ENCODE peak calls at places on chromosomes 5 and 9, in four cellular contexts. Q is stomach, V is ovary, K is A549. H is an unnamed sample.

GRCh38 chr5:163163858-163164257 is 273.5 kb upstream of the CCNG1 start:
- DNase-seq in V (no peak), Q (no peak), K (no peak), H (no peak)

GRCh38 chr9:112003538-112003937 is 106.9 kb downstream of the UGCG start:
- DNase-seq in V (no peak), Q (no peak), K (no peak), H (no peak)

GRCh38 chr9:120886490-120886967 is 9.5 kb upstream of the PHF19 start:
- DNase-seq in K (no peak), Q (no peak), V (no peak), H (no peak)

GRCh38 chr5:127295454-127295853 is 4.9 kb downstream of the MEGF10 start:
- DNase-seq in K (no peak), V (no peak), Q (no peak), H (no peak)

GRCh38 chr5:40790947-40791593 is 7.1 kb downstream of the PRKAA1 start:
- DNase-seq in Q (no peak), V (no peak), K (no peak), H (no peak)

GRCh38 chr9:97594414-97594921 is 38.7 kb downstream of the TSTD2 start:
- DNase-seq in V (no peak), K (no peak), Q (no peak), H (no peak)

GRCh38 chr9:3888496-3888858 is 362.7 kb upstream of the RFX3 start:
- DNase-seq in Q (no peak), K (no peak), V (no peak), H (no peak)

GRCh38 chr5:138685052-138685755 is 68.0 kb upstream of the CTNNA1 start:
- DNase-seq in Q (no peak), K (no peak), V (no peak), H (no peak)

GRCh38 chr9:127360829-127361228 is 36.1 kb upstream of the SLC2A8 start:
- DNase-seq in K (peak), V (no peak), Q (peak), H (no peak)

GRCh38 chr9:121921444-121921843 is 171.7 kb downstream of the TTLL11 start:
- DNase-seq in Q (no peak), K (no peak), V (no peak), H (no peak)

GRCh38 chr5:150158170-150158949 is 2.7 kb upstream of the PDGFRB start:
- DNase-seq in V (no peak), K (no peak), Q (no peak), H (no peak)

GRCh38 chr5:180802325-180803180 is at the start of gene MGAT1:
- DNase-seq in Q (peak), V (peak), K (peak), H (peak)

GRCh38 chr5:6584727-6585126 is 48.1 kb downstream of the NSUN2 start:
- DNase-seq in V (no peak), K (no peak), Q (no peak), H (no peak)

GRCh38 chr5:57094753-57095683 is 78.8 kb upstream of the GPBP1 start:
- DNase-seq in K (no peak), V (no peak), Q (peak), H (no peak)

GRCh38 chr5:74956278-74956677 is 90.1 kb upstream of the FAM169A start:
- DNase-seq in V (no peak), K (no peak), Q (no peak), H (no peak)

GRCh38 chr5:74954919-74955318 is 88.7 kb upstream of the FAM169A start:
- DNase-seq in Q (no peak), K (no peak), V (no peak), H (no peak)

GRCh38 chr5:74953601-74953960 is 87.4 kb upstream of the FAM169A start:
- DNase-seq in K (no peak), Q (no peak), V (no peak), H (no peak)

GRCh38 chr5:74952406-74952805 is 86.2 kb upstream of the FAM169A start:
- DNase-seq in V (no peak), K (no peak), Q (no peak), H (no peak)

DNA sequence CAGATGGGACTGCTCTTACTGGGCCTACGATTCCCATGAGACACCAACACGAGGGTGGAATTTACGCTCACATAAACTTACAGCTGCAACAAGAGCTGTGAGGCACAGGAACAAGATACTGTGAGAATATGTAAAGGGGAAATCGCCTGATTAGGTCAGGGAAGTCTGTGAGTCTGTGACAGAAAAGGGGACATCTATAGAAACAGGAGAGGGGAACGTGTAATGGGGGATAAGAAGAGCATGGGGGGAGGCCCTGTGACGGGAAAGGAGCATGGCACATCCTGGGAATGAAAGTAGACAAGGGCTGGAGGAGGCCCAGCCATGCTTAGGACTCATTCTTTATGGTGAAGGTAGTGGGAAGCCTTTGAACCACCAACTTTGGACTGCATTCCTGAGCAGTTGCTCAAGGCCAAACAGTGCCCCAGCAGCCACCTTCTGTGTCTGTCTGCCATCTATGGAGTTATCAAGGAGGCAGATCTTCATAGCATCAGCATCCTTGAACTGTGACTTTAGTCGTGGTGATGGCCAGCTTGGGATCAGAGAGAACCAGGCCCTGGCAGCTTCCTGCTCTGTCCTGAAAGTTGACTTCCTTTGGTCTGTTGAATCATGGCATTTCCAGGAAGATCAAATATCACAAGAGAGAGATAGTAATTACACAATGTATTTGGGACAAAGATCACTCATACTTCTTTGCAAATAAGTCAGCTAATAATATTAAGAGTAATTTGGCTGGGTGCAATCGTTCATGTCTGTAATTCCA is 88.0 kb upstream of the FAM169A start:
- DNase-seq in Q (no peak), V (no peak), K (no peak), H (no peak)
- TF ChIP-seq EP300 in Q (no peak), V (no peak), K (no peak), H (no peak)

DNA sequence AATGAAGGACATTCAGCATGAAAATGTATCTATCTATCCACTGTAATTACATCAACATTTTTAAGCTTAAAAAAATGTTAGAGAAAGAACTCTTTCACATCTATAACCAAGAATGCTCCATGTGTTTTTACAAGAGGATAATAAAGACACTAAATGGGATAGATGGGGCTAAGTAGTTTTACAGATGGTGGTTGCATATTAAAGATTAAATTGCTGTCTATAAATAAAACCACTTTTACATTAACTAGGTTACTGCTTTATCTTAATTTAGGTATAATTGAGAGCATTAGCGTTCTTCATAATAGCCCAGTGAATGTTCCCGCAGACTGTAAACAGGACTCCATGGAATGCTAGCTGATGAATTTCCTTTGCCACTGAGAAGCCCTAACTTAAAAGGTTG is 117.8 kb downstream of the SGCD start:
- DNase-seq in K (no peak), V (no peak), Q (no peak), H (no peak)
- TF ChIP-seq EP300 in K (no peak), V (no peak), Q (no peak), H (no peak)

GRCh38 chr5:173473293-173473692 is 143.2 kb downstream of the BOD1 start:
- DNase-seq in V (no peak), Q (no peak), K (no peak), H (no peak)
- TF ChIP-seq EP300 in V (no peak), Q (no peak), K (no peak), H (no peak)

GRCh38 chr9:91155746-91156145 is 206.0 kb downstream of the AUH start:
- DNase-seq in V (no peak), Q (no peak), K (no peak), H (no peak)
- TF ChIP-seq EP300 in V (no peak), Q (no peak), K (no peak), H (no peak)

DNA sequence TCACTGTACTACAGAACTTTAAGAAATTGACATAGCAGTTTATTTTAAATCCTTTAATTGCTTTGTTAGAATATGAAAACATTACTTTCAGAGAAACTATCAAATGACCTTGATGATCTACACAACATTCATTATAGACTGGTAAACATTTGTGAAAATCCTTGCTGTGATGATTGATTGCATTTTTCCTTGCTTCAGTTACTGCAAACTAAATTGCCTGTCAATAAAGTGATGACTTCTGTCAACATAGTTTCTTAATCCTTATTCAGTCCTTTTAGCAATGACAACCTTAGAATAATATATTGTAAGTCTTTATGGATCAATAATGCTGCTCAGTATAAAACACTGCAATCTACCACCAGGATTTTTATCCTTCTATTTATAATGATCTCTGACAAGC is 105.7 kb downstream of the FBXL17 start:
- DNase-seq in K (no peak), Q (no peak), V (no peak), H (no peak)
- TF ChIP-seq EP300 in K (no peak), Q (no peak), V (no peak), H (no peak)

GRCh38 chr9:92406506-92406905 is 2.1 kb upstream of the OGN start:
- DNase-seq in V (no peak), Q (no peak), K (no peak), H (peak)
- TF ChIP-seq EP300 in V (no peak), Q (no peak), K (no peak), H (no peak)

DNA sequence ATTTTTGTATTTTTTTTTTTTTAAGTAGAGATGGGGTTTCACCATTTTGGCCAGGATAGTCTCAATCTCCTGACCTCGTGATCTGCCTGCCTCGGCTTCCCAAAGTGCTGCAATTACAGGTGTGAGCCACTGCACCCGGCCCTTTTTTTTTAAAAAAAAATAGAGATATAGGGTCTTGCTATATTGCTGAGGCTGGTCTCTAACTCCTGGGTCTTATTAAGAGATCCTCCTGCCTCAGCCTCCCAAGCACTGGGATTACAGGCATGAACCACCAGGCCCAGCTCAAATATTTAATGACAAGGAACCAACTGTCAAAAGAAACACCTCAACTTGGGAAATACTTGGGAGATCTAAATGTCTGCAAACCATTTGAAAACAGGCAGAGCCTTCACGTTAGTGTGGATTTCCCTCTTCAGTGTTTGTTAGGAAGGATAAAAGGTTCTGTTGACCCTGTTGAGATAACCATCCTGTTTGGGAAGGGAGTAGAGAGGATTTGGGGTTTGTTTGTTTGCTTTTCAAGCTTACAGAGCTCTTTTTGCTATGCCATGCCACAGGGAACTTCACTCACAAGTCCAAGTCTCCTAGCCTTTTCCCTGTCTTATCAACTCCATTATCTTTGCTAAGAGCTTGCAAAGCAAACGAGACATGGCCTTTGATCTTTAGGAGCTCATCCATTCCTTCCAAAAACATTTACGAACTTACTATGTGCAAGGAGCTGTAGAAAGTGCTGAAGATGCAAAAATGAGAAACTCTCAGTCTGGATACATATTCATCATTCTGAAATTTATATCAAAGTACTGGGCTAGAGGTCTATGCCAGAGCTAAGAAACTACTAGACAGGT is 7.5 kb downstream of the FAXDC2 start:
- DNase-seq in Q (no peak), V (no peak), K (no peak), H (no peak)
- TF ChIP-seq EP300 in Q (no peak), V (no peak), K (no peak), H (no peak)

DNA sequence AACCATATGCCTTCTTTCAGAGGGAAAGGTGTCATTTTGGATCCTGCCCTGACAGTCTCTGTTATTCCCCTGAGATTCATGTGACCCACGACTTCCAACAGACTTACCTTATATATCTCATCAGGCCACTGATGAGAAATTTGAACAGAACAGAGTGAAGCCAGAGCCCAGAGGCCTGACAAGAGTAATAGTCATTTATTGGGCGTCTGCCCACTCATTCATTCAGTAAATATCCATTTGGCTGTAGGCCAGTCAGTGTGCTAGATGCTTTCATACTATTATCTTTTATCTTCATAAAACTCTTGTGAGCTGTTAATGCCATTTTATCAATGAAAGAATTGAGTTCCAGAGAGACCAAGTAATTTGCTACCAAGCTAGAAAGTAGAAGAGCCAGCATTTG is 2.2 kb downstream of the PTPDC1 start:
- DNase-seq in Q (no peak), K (no peak), V (no peak), H (no peak)
- TF ChIP-seq EP300 in Q (no peak), K (no peak), V (no peak), H (no peak)

DNA sequence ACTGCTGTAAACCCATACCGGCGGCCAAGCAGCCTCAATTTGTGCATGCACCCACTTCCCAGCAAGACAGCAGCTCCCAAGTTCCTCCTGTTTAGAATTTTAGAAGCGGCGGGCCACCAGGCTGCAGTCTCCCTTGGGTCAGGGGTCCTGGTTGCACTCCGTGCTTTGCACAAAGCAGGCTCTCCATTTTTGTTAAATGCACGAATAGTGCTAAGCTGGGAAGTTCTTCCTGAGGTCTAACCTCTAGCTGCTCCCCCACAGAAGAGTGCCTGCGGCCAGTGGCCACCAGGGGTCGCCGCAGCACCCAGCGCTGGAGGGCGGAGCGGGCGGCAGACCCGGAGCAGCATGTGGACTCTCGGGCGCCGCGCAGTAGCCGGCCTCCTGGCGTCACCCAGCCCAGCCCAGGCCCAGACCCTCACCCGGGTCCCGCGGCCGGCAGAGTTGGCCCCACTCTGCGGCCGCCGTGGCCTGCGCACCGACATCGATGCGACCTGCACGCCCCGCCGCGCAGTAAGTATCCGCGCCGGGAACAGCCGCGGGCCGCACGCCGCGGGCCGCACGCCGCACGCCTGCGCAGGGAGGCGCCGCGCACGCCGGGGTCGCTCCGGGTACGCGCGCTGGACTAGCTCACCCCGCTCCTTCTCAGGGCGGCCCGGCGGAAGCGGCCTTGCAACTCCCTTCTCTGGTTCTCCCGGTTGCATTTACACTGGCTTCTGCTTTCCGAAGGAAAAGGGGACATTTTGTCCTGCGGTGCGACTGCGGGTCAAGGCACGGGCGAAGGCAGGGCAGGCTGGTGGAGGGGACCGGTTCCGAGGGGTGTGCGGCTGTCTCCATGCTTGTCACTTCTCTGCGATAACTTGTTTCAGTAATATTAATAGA is at the start of gene FXN:
- DNase-seq in V (peak), K (peak), Q (peak), H (peak)
- TF ChIP-seq EP300 in V (no peak), K (no peak), Q (no peak), H (no peak)